ENCODE peak calls at places on chromosomes 5 and 9, in five cellular contexts. One of them, this sample, is unnamed.
A peak's percentile ranks its signal among the peaks of the same experiment; 100 is the strongest.

GRCh38 chr5:431001-431710 is 11.8 kb upstream of the EXOC3 start:
- DNase-seq in neuronal stem cell: peak; percentile 45
- DNase-seq in MM.1S: peak; percentile 25
- DNase-seq in HepG2: peak; percentile 41
- DNase-seq in GM23248: peak; percentile 58
- DNase-seq in this sample: peak; percentile 79

GRCh38 chr9:108209132-108209700 is 646.6 kb downstream of the ACTL7B start:
- DNase-seq in MM.1S: no peak
- DNase-seq in neuronal stem cell: no peak
- DNase-seq in GM23248: no peak
- DNase-seq in HepG2: no peak
- DNase-seq in this sample: no peak

GRCh38 chr9:86645303-86645702 is 291.1 kb upstream of the TUT7 start:
- DNase-seq in neuronal stem cell: peak; percentile 66
- DNase-seq in GM23248: no peak
- DNase-seq in HepG2: no peak
- DNase-seq in MM.1S: no peak
- DNase-seq in this sample: no peak

GRCh38 chr5:95727764-95728191 is 3.4 kb upstream of the RHOBTB3 start:
- DNase-seq in MM.1S: peak; percentile 42
- DNase-seq in HepG2: peak; percentile 18
- DNase-seq in GM23248: peak; percentile 22
- DNase-seq in neuronal stem cell: no peak
- DNase-seq in this sample: no peak

GRCh38 chr5:172065431-172066065 is 59.1 kb upstream of the FBXW11 start:
- DNase-seq in GM23248: peak; percentile 30
- DNase-seq in HepG2: no peak
- DNase-seq in MM.1S: no peak
- DNase-seq in neuronal stem cell: no peak
- DNase-seq in this sample: no peak

GRCh38 chr9:88372103-88372694 is 16.0 kb upstream of the SPIN1 start:
- DNase-seq in HepG2: no peak
- DNase-seq in GM23248: no peak
- DNase-seq in MM.1S: no peak
- DNase-seq in neuronal stem cell: no peak
- DNase-seq in this sample: no peak

GRCh38 chr5:95731571-95732554 is 727 bp downstream of the RHOBTB3 start:
- DNase-seq in HepG2: peak; percentile 20
- DNase-seq in neuronal stem cell: peak; percentile 32
- DNase-seq in GM23248: peak; percentile 69
- DNase-seq in MM.1S: no peak
- DNase-seq in this sample: no peak

GRCh38 chr9:68498816-68499215 is 41.9 kb downstream of the TMEM252 start:
- DNase-seq in HepG2: no peak
- DNase-seq in GM23248: no peak
- DNase-seq in MM.1S: no peak
- DNase-seq in neuronal stem cell: no peak
- DNase-seq in this sample: no peak

GRCh38 chr5:122908108-122908507 is 62.7 kb downstream of the SNX24 start:
- DNase-seq in HepG2: no peak
- DNase-seq in GM23248: no peak
- DNase-seq in neuronal stem cell: no peak
- DNase-seq in MM.1S: no peak
- DNase-seq in this sample: no peak

GRCh38 chr9:6355728-6356127 is 27.6 kb downstream of the TPD52L3 start:
- DNase-seq in neuronal stem cell: no peak
- DNase-seq in MM.1S: no peak
- DNase-seq in GM23248: peak; percentile 87
- DNase-seq in HepG2: no peak
- DNase-seq in this sample: no peak

GRCh38 chr5:112929336-112930081 is 7.5 kb upstream of the REEP5 start:
- DNase-seq in MM.1S: peak; percentile 87
- DNase-seq in neuronal stem cell: no peak
- DNase-seq in HepG2: no peak
- DNase-seq in GM23248: no peak
- DNase-seq in this sample: no peak

GRCh38 chr9:7500521-7500920 is 299.1 kb downstream of the DMAC1 start:
- DNase-seq in neuronal stem cell: no peak
- DNase-seq in HepG2: no peak
- DNase-seq in GM23248: peak; percentile 1
- DNase-seq in MM.1S: no peak
- DNase-seq in this sample: no peak

GRCh38 chr9:134961331-134962064 is 43.8 kb upstream of the FCN1 start:
- DNase-seq in GM23248: no peak
- DNase-seq in neuronal stem cell: no peak
- DNase-seq in HepG2: no peak
- DNase-seq in MM.1S: no peak
- DNase-seq in this sample: no peak

GRCh38 chr9:89277454-89277853 is 33.5 kb upstream of the CKS2 start:
- DNase-seq in MM.1S: peak; percentile 35
- DNase-seq in HepG2: no peak
- DNase-seq in GM23248: peak; percentile 13
- DNase-seq in neuronal stem cell: no peak
- DNase-seq in this sample: no peak

GRCh38 chr9:4508246-4508906 is 18.1 kb downstream of the SLC1A1 start:
- DNase-seq in HepG2: no peak
- DNase-seq in neuronal stem cell: no peak
- DNase-seq in MM.1S: no peak
- DNase-seq in GM23248: peak; percentile 90
- DNase-seq in this sample: no peak

GRCh38 chr9:106883626-106884190 is 20.7 kb downstream of the ZNF462 start:
- DNase-seq in GM23248: peak; percentile 36
- DNase-seq in MM.1S: no peak
- DNase-seq in HepG2: no peak
- DNase-seq in neuronal stem cell: no peak
- DNase-seq in this sample: no peak

GRCh38 chr9:131545003-131545785 is at the start of gene PRRT1B:
- DNase-seq in GM23248: peak; percentile 13
- DNase-seq in MM.1S: no peak
- DNase-seq in HepG2: peak; percentile 86
- DNase-seq in neuronal stem cell: no peak
- DNase-seq in this sample: no peak

DNA sequence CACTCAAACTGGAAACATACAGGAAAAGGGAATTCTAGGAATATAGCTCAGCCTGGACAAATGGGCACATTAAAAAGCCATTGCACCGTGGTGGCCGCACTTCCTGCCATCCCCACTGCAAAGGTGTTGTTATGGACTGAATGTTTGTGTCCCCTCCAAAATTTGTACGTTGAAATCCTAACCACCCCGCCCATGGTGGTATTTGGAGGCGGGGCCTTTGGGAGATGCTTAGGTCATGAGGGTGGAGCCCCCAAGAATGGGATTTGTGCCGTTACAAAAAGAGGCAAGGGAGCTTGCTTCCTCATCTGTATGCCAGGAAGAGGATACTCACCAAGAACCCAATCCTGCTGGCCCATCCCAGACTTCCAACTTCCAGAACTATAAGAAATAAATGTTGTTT is 1.1 kb upstream of the CMBL start:
- DNase-seq in GM23248: no peak
- DNase-seq in MM.1S: no peak
- DNase-seq in HepG2: no peak
- DNase-seq in neuronal stem cell: no peak
- DNase-seq in this sample: no peak
- H3K4me3 ChIP-seq in GM23248: no peak overlapping the region
- H3K4me3 ChIP-seq in MM.1S: no peak overlapping the region
- H3K4me3 ChIP-seq in HepG2: no peak overlapping the region
- H3K4me3 ChIP-seq in neuronal stem cell: no peak overlapping the region
- H3K4me3 ChIP-seq in this sample: no peak overlapping the region

DNA sequence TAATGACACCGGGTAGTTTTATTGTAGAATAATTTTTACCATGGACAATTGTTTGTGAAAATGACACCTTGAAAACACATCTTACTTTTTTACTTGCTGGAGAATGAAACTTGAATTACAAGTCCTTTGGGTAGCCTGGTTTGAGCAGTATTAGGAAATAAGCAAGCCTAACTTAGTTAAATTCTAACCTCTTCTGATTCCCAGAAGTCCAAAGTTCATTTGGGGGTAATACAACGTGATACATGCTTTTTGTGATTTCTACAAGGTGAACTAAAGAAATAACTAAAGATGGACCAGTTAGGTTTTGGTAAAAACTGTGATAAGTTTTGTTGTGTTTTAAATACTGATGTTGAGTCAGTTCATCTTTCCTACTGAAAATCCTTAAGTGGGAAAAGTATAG is 135.4 kb upstream of the DMRT1 start:
- DNase-seq in HepG2: peak; percentile 86
- DNase-seq in neuronal stem cell: no peak
- DNase-seq in GM23248: peak; percentile 10
- DNase-seq in MM.1S: peak; percentile 8
- DNase-seq in this sample: no peak
- H2AFZ ChIP-seq in HepG2: no peak overlapping the region
- H2AFZ ChIP-seq in neuronal stem cell: no peak overlapping the region
- H2AFZ ChIP-seq in GM23248: peak overlapping the region; percentile 82
- H2AFZ ChIP-seq in MM.1S: peak overlapping the region; percentile 44
- H2AFZ ChIP-seq in this sample: no peak overlapping the region

GRCh38 chr9:127915801-127916664 is 808 bp downstream of the ST6GALNAC4 start:
- DNase-seq in HepG2: no peak
- DNase-seq in GM23248: peak; percentile 34
- DNase-seq in MM.1S: peak; percentile 87
- DNase-seq in neuronal stem cell: no peak
- DNase-seq in this sample: peak; percentile 90

GRCh38 chr9:127917603-127918002 is 762 bp upstream of the ST6GALNAC4 start:
- DNase-seq in GM23248: no peak
- DNase-seq in HepG2: no peak
- DNase-seq in neuronal stem cell: no peak
- DNase-seq in MM.1S: peak; percentile 40
- DNase-seq in this sample: peak; percentile 89

GRCh38 chr9:127913682-127914081 is 3.2 kb downstream of the ST6GALNAC4 start:
- DNase-seq in MM.1S: no peak
- DNase-seq in GM23248: no peak
- DNase-seq in HepG2: no peak
- DNase-seq in neuronal stem cell: no peak
- DNase-seq in this sample: no peak

GRCh38 chr9:127916665-127917581 is at the start of gene ST6GALNAC4:
- DNase-seq in HepG2: peak; percentile 70
- DNase-seq in GM23248: peak; percentile 98
- DNase-seq in neuronal stem cell: peak; percentile 93
- DNase-seq in MM.1S: peak; percentile 94
- DNase-seq in this sample: peak; percentile 97

DNA sequence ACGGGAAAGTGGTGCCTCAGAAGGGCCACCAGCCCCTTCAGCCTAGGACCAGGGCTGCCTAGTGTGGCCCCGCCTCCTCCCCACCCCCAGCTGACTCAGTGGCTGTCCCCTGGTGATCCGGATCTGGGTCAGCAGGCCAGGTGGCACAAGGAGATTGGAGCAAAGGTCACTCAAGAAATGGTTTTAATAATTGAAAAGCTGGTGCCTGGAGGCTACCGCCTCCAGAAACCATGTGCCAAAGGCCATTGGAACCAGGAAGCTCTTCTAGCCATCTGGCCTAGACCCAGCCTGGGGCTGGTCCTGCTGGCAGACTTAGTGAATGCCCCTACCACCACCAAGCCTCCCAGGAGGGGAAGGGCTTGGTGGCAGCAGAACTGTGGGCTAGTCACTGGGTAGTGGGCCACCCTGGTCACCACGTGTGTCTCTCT is 1.5 kb downstream of the ST6GALNAC4 start:
- DNase-seq in GM23248: peak; percentile 25
- DNase-seq in MM.1S: peak; percentile 27
- DNase-seq in neuronal stem cell: no peak
- DNase-seq in HepG2: no peak
- DNase-seq in this sample: no peak
- H3K4me3 ChIP-seq in GM23248: no peak overlapping the region
- H3K4me3 ChIP-seq in MM.1S: peak overlapping the region; percentile 99
- H3K4me3 ChIP-seq in neuronal stem cell: no peak overlapping the region
- H3K4me3 ChIP-seq in HepG2: no peak overlapping the region
- H3K4me3 ChIP-seq in this sample: peak overlapping the region; percentile 79

GRCh38 chr9:100372648-100373047 is 19.9 kb upstream of the TEX10 start:
- DNase-seq in neuronal stem cell: no peak
- DNase-seq in GM23248: no peak
- DNase-seq in MM.1S: no peak
- DNase-seq in HepG2: no peak
- DNase-seq in this sample: peak; percentile 10
- H2AFZ ChIP-seq in neuronal stem cell: no peak overlapping the region
- H2AFZ ChIP-seq in GM23248: no peak overlapping the region
- H2AFZ ChIP-seq in MM.1S: no peak overlapping the region
- H2AFZ ChIP-seq in HepG2: no peak overlapping the region
- H2AFZ ChIP-seq in this sample: no peak overlapping the region

DNA sequence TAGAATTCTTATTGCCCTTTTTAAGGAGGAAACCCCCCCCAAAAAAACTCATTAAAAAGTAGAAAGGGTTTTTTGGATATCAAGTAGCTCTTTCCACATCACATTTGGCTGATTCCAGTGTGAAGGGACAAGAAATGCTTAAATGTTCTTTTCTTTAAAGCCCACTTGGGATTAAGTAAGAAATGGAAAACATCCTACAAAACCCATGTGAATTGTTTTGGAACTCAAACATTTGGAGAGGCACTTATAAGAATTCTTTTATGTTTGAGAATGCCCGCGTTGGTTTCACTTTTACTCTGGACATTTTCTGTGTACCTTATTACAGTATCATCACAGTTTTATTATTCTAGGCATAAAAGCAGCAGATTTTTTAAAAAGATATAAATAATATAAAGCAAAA is 301.1 kb upstream of the ACTBL2 start:
- DNase-seq in HepG2: no peak
- DNase-seq in neuronal stem cell: no peak
- DNase-seq in GM23248: peak; percentile 39
- DNase-seq in MM.1S: no peak
- DNase-seq in this sample: no peak
- H3K4me3 ChIP-seq in HepG2: no peak overlapping the region
- H3K4me3 ChIP-seq in neuronal stem cell: no peak overlapping the region
- H3K4me3 ChIP-seq in GM23248: peak overlapping the region; percentile 71
- H3K4me3 ChIP-seq in MM.1S: no peak overlapping the region
- H3K4me3 ChIP-seq in this sample: no peak overlapping the region

DNA sequence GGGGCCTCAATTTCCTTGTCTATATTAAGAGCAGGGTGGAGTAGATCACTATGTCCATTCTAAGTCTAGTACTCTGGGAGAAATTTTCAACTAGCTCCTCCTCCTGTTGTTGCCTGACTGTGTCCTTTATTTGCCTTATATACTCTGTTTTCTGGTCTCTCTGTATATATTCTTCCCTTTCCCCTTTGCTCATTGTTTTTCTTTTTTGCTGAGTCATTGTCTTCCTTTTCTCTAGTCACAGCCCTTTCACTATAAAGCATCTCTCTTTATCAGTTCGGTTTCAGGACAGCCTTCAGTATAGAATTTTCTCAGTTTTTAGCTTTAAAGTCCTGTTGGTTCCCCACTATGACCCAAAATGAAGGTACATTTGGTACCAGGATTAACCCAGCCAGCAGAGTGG is 44.4 kb upstream of the CDH6 start:
- DNase-seq in HepG2: no peak
- DNase-seq in MM.1S: no peak
- DNase-seq in GM23248: peak; percentile 10
- DNase-seq in neuronal stem cell: no peak
- DNase-seq in this sample: no peak
- H2AFZ ChIP-seq in HepG2: no peak overlapping the region
- H2AFZ ChIP-seq in MM.1S: no peak overlapping the region
- H2AFZ ChIP-seq in GM23248: peak overlapping the region; percentile 44
- H2AFZ ChIP-seq in neuronal stem cell: no peak overlapping the region
- H2AFZ ChIP-seq in this sample: no peak overlapping the region